ENCODE peak calls at places on chromosomes 2 and 18, in five cellular contexts. One of them, this sample, is unnamed. For H3K4me1, the result is how much of the 10 kb centered on the place peaks cover.

GRCh38 chr2:149401007-149401406 is 70.6 kb downstream of the LYPD6 start:
- ATAC-seq in gastrocnemius medialis: no peak
- ATAC-seq in upper lobe of left lung: no peak
- ATAC-seq in psoas muscle: no peak
- ATAC-seq in aorta: no peak
- ATAC-seq in this sample: no peak

GRCh38 chr2:40439473-40439872 is 12.4 kb downstream of the SLC8A1 start:
- ATAC-seq in gastrocnemius medialis: no peak
- ATAC-seq in aorta: no peak
- ATAC-seq in upper lobe of left lung: no peak
- ATAC-seq in psoas muscle: no peak
- ATAC-seq in this sample: no peak

GRCh38 chr2:180021850-180022249 is 14.8 kb upstream of the CWC22 start:
- ATAC-seq in aorta: no peak
- ATAC-seq in psoas muscle: no peak
- ATAC-seq in gastrocnemius medialis: no peak
- ATAC-seq in upper lobe of left lung: no peak
- ATAC-seq in this sample: no peak

GRCh38 chr2:101733257-101733993 is 35.9 kb downstream of the MAP4K4 start:
- ATAC-seq in gastrocnemius medialis: peak
- ATAC-seq in upper lobe of left lung: no peak
- ATAC-seq in aorta: no peak
- ATAC-seq in psoas muscle: peak
- ATAC-seq in this sample: no peak

GRCh38 chr2:60549250-60550150 is 4.0 kb downstream of the BCL11A start:
- ATAC-seq in psoas muscle: no peak
- ATAC-seq in upper lobe of left lung: no peak
- ATAC-seq in aorta: peak
- ATAC-seq in gastrocnemius medialis: no peak
- ATAC-seq in this sample: no peak

GRCh38 chr2:58740381-58740780 is 499.3 kb upstream of the FANCL start:
- ATAC-seq in upper lobe of left lung: no peak
- ATAC-seq in aorta: no peak
- ATAC-seq in gastrocnemius medialis: no peak
- ATAC-seq in psoas muscle: no peak
- ATAC-seq in this sample: no peak

GRCh38 chr2:127107622-127107999 is 657 bp upstream of the BIN1 start:
- ATAC-seq in upper lobe of left lung: peak
- ATAC-seq in gastrocnemius medialis: peak
- ATAC-seq in psoas muscle: peak
- ATAC-seq in aorta: no peak
- ATAC-seq in this sample: no peak

GRCh38 chr18:49802623-49803022 is 10.7 kb downstream of the ACAA2 start:
- ATAC-seq in gastrocnemius medialis: no peak
- ATAC-seq in aorta: no peak
- ATAC-seq in upper lobe of left lung: no peak
- ATAC-seq in psoas muscle: no peak
- ATAC-seq in this sample: no peak

GRCh38 chr2:61419129-61419528 is 51.8 kb downstream of the USP34 start:
- ATAC-seq in gastrocnemius medialis: no peak
- ATAC-seq in psoas muscle: no peak
- ATAC-seq in upper lobe of left lung: no peak
- ATAC-seq in aorta: no peak
- ATAC-seq in this sample: no peak

GRCh38 chr2:108267117-108267516 is 21.6 kb upstream of the SULT1C2 start:
- ATAC-seq in gastrocnemius medialis: no peak
- ATAC-seq in upper lobe of left lung: peak
- ATAC-seq in psoas muscle: peak
- ATAC-seq in aorta: peak
- ATAC-seq in this sample: peak

GRCh38 chr2:56008661-56009411 is 85.3 kb upstream of the EFEMP1 start:
- ATAC-seq in psoas muscle: no peak
- ATAC-seq in upper lobe of left lung: peak
- ATAC-seq in aorta: peak
- ATAC-seq in gastrocnemius medialis: peak
- ATAC-seq in this sample: peak

GRCh38 chr18:30088238-30088637 is 954.3 kb downstream of the DSC3 start:
- ATAC-seq in gastrocnemius medialis: no peak
- ATAC-seq in upper lobe of left lung: no peak
- ATAC-seq in psoas muscle: no peak
- ATAC-seq in aorta: no peak
- ATAC-seq in this sample: no peak

GRCh38 chr2:233929352-233929843 is 12.2 kb downstream of the TRPM8 start:
- ATAC-seq in psoas muscle: no peak
- ATAC-seq in gastrocnemius medialis: no peak
- ATAC-seq in aorta: no peak
- ATAC-seq in upper lobe of left lung: no peak
- ATAC-seq in this sample: no peak

GRCh38 chr2:15527074-15527739 is 33.9 kb downstream of the NBAS start:
- ATAC-seq in aorta: no peak
- ATAC-seq in psoas muscle: no peak
- ATAC-seq in gastrocnemius medialis: no peak
- ATAC-seq in upper lobe of left lung: no peak
- ATAC-seq in this sample: no peak

GRCh38 chr2:142280846-142281245 is 150.0 kb upstream of the LRP1B start:
- ATAC-seq in psoas muscle: no peak
- ATAC-seq in aorta: no peak
- ATAC-seq in upper lobe of left lung: no peak
- ATAC-seq in gastrocnemius medialis: no peak
- ATAC-seq in this sample: no peak

GRCh38 chr2:135174049-135174801 is 122.1 kb downstream of the RAB3GAP1 start:
- ATAC-seq in upper lobe of left lung: peak
- ATAC-seq in psoas muscle: no peak
- ATAC-seq in aorta: no peak
- ATAC-seq in gastrocnemius medialis: no peak
- ATAC-seq in this sample: no peak

GRCh38 chr2:133086176-133086575 is 416.2 kb upstream of the LYPD1 start:
- ATAC-seq in aorta: no peak
- ATAC-seq in psoas muscle: no peak
- ATAC-seq in gastrocnemius medialis: no peak
- ATAC-seq in upper lobe of left lung: no peak
- ATAC-seq in this sample: no peak

GRCh38 chr2:202034249-202035088 is 814 bp downstream of the FZD7 start:
- ATAC-seq in aorta: no peak
- ATAC-seq in upper lobe of left lung: no peak
- ATAC-seq in psoas muscle: peak
- ATAC-seq in gastrocnemius medialis: peak
- ATAC-seq in this sample: no peak

GRCh38 chr2:157318884-157319283 is 6.7 kb downstream of the ERMN start:
- ATAC-seq in upper lobe of left lung: no peak
- ATAC-seq in gastrocnemius medialis: no peak
- ATAC-seq in aorta: no peak
- ATAC-seq in psoas muscle: no peak
- ATAC-seq in this sample: no peak

GRCh38 chr18:21117385-21118135 is 5.9 kb upstream of the ROCK1 start:
- ATAC-seq in upper lobe of left lung: peak
- ATAC-seq in aorta: peak
- ATAC-seq in gastrocnemius medialis: peak
- ATAC-seq in psoas muscle: no peak
- ATAC-seq in this sample: peak

GRCh38 chr2:64599469-64599868 is 54.2 kb downstream of the SERTAD2 start:
- ATAC-seq in upper lobe of left lung: no peak
- ATAC-seq in gastrocnemius medialis: no peak
- ATAC-seq in psoas muscle: peak
- ATAC-seq in aorta: no peak
- ATAC-seq in this sample: no peak

GRCh38 chr2:205678743-205679142 is 3.6 kb upstream of the NRP2 start:
- ATAC-seq in psoas muscle: no peak
- ATAC-seq in gastrocnemius medialis: no peak
- ATAC-seq in upper lobe of left lung: no peak
- ATAC-seq in aorta: no peak
- ATAC-seq in this sample: no peak

GRCh38 chr2:174969091-174969734 is 36.0 kb downstream of the CHN1 start:
- ATAC-seq in upper lobe of left lung: no peak
- ATAC-seq in aorta: no peak
- ATAC-seq in psoas muscle: no peak
- ATAC-seq in gastrocnemius medialis: no peak
- ATAC-seq in this sample: no peak

GRCh38 chr18:63255435-63255834 is 64.1 kb downstream of the BCL2 start:
- ATAC-seq in upper lobe of left lung: no peak
- ATAC-seq in psoas muscle: no peak
- ATAC-seq in aorta: no peak
- ATAC-seq in gastrocnemius medialis: no peak
- ATAC-seq in this sample: no peak

GRCh38 chr2:158715352-158715751 is 79.8 kb upstream of the DAPL1 start:
- ATAC-seq in aorta: no peak
- ATAC-seq in upper lobe of left lung: no peak
- ATAC-seq in psoas muscle: no peak
- ATAC-seq in gastrocnemius medialis: no peak
- ATAC-seq in this sample: no peak

GRCh38 chr2:9539530-9539929 is 16.1 kb downstream of the ADAM17 start:
- ATAC-seq in gastrocnemius medialis: no peak
- ATAC-seq in psoas muscle: no peak
- ATAC-seq in aorta: no peak
- ATAC-seq in upper lobe of left lung: no peak
- ATAC-seq in this sample: peak

GRCh38 chr2:26942543-26943295 is 27.7 kb upstream of the MAPRE3 start:
- ATAC-seq in aorta: peak
- ATAC-seq in upper lobe of left lung: no peak
- ATAC-seq in psoas muscle: peak
- ATAC-seq in gastrocnemius medialis: peak
- ATAC-seq in this sample: no peak

GRCh38 chr2:235230809-235231601 is 262.8 kb upstream of the AGAP1 start:
- ATAC-seq in upper lobe of left lung: no peak
- ATAC-seq in aorta: peak
- ATAC-seq in gastrocnemius medialis: no peak
- ATAC-seq in psoas muscle: no peak
- ATAC-seq in this sample: no peak

GRCh38 chr18:7568426-7568825 is 1.3 kb downstream of the PTPRM start:
- ATAC-seq in upper lobe of left lung: peak
- ATAC-seq in aorta: peak
- ATAC-seq in gastrocnemius medialis: no peak
- ATAC-seq in psoas muscle: peak
- ATAC-seq in this sample: no peak

GRCh38 chr2:86213699-86214502 is 14.6 kb downstream of the MRPL35 start:
- ATAC-seq in gastrocnemius medialis: no peak
- ATAC-seq in psoas muscle: no peak
- ATAC-seq in aorta: no peak
- ATAC-seq in upper lobe of left lung: no peak
- ATAC-seq in this sample: no peak

DNA sequence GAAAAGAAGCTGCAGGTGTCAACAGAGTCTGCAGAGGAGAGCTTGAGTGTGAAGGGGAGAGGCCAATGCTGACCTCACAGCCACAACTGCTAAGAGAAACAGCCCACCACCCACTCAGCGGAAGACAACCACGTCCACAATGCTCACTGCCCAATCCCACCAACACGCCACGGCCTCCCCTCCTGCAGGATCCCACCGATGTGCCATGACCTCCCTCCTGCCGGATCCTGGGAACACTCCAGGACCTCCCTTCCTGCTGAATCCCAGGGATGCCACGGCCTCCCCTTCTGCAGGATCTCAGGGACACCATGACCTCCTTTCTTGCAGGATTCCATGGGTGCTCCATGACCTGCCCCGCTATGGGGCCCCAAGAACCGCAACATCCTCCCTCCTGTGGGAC is 267.7 kb downstream of the TWIST2 start:
- ATAC-seq in psoas muscle: no peak
- ATAC-seq in gastrocnemius medialis: no peak
- ATAC-seq in aorta: no peak
- ATAC-seq in upper lobe of left lung: no peak
- ATAC-seq in this sample: no peak
- H3K4me1 ChIP-seq in psoas muscle: under half
- H3K4me1 ChIP-seq in gastrocnemius medialis: under half
- H3K4me1 ChIP-seq in aorta: under half
- H3K4me1 ChIP-seq in upper lobe of left lung: under half
- H3K4me1 ChIP-seq in this sample: under half

GRCh38 chr18:77069931-77070330 is 62.7 kb downstream of the MBP start:
- ATAC-seq in aorta: no peak
- ATAC-seq in psoas muscle: no peak
- ATAC-seq in upper lobe of left lung: no peak
- ATAC-seq in gastrocnemius medialis: no peak
- ATAC-seq in this sample: no peak

GRCh38 chr18:77067315-77068061 is 65.1 kb downstream of the MBP start:
- ATAC-seq in gastrocnemius medialis: peak
- ATAC-seq in aorta: peak
- ATAC-seq in upper lobe of left lung: peak
- ATAC-seq in psoas muscle: peak
- ATAC-seq in this sample: peak

GRCh38 chr18:77068890-77069312 is 63.7 kb downstream of the MBP start:
- ATAC-seq in gastrocnemius medialis: no peak
- ATAC-seq in aorta: no peak
- ATAC-seq in upper lobe of left lung: no peak
- ATAC-seq in psoas muscle: no peak
- ATAC-seq in this sample: no peak

GRCh38 chr18:77069482-77069881 is 63.1 kb downstream of the MBP start:
- ATAC-seq in aorta: no peak
- ATAC-seq in psoas muscle: no peak
- ATAC-seq in upper lobe of left lung: no peak
- ATAC-seq in gastrocnemius medialis: no peak
- ATAC-seq in this sample: no peak

GRCh38 chr18:77068321-77068841 is 64.2 kb downstream of the MBP start:
- ATAC-seq in aorta: no peak
- ATAC-seq in upper lobe of left lung: no peak
- ATAC-seq in psoas muscle: no peak
- ATAC-seq in gastrocnemius medialis: peak
- ATAC-seq in this sample: no peak
- H3K4me1 ChIP-seq in aorta: under half
- H3K4me1 ChIP-seq in upper lobe of left lung: half or more
- H3K4me1 ChIP-seq in psoas muscle: under half
- H3K4me1 ChIP-seq in gastrocnemius medialis: under half
- H3K4me1 ChIP-seq in this sample: half or more

DNA sequence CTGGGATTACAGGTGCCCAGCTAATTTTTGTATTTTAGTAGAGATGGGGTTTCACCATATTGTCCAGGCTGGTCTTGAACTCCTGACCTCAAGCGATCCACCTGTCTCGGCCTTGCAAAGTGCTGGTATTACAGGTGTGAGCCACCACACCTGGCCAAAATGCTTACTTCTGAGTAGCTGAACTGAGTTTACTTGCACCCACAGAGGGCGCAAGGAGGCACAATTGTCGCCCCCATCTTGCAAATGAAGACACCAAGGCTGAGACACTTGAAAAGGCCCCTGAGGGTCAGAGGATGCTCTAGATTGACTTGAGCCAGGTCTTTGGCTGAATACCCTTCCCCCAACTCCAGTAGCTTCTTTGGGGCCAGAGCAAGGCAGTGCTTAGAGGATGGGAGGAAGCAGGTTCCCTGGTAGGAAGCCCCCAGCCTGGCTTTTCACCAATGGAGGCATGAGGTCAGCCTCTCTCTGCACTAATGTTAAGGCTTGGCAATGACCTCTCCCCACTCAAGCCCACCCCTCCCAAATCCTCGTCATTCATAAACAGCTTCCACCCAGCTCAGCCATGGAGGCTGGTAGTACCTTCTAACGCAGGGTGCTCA is 14.5 kb upstream of the KIF1A start:
- ATAC-seq in psoas muscle: no peak
- ATAC-seq in gastrocnemius medialis: no peak
- ATAC-seq in aorta: no peak
- ATAC-seq in upper lobe of left lung: no peak
- ATAC-seq in this sample: no peak
- H3K4me1 ChIP-seq in psoas muscle: under half
- H3K4me1 ChIP-seq in gastrocnemius medialis: under half
- H3K4me1 ChIP-seq in aorta: under half
- H3K4me1 ChIP-seq in upper lobe of left lung: under half
- H3K4me1 ChIP-seq in this sample: under half

GRCh38 chr2:23591111-23591510 is 206.1 kb downstream of the KLHL29 start:
- ATAC-seq in aorta: no peak
- ATAC-seq in psoas muscle: no peak
- ATAC-seq in gastrocnemius medialis: no peak
- ATAC-seq in upper lobe of left lung: no peak
- ATAC-seq in this sample: no peak
- H3K4me1 ChIP-seq in aorta: under half
- H3K4me1 ChIP-seq in psoas muscle: under half
- H3K4me1 ChIP-seq in gastrocnemius medialis: half or more
- H3K4me1 ChIP-seq in upper lobe of left lung: under half
- H3K4me1 ChIP-seq in this sample: under half